ENCODE peak calls at places on chromosome 2, in ten cellular contexts. U, X, I, A, R, Q, H, P, W and T are unnamed samples.

GRCh38 chr2:190663839-190664238 is 15.0 kb downstream of the NAB1 start:
- DNase-seq in W (no peak), I (no peak), X (no peak), Q (no peak), P (no peak), A (peak), R (no peak), U (no peak), H (no peak), T (no peak)

GRCh38 chr2:52269696-52270485 is 1238.0 kb upstream of the NRXN1 start:
- DNase-seq in H (no peak), X (no peak), R (no peak), I (no peak), W (no peak), U (no peak), A (peak), Q (no peak), P (no peak), T (no peak)

GRCh38 chr2:19774788-19775156 is 127.0 kb downstream of the TTC32 start:
- DNase-seq in I (no peak), A (peak), H (no peak), W (no peak), P (no peak), Q (no peak), R (no peak), U (no peak), X (no peak), T (no peak)

GRCh38 chr2:46866770-46867246 is 48.8 kb downstream of the MCFD2 start:
- DNase-seq in R (no peak), W (no peak), A (no peak), I (no peak), X (peak), P (peak), U (peak), Q (peak), H (peak), T (no peak)

GRCh38 chr2:234626566-234627130 is 129.8 kb upstream of the ARL4C start:
- DNase-seq in Q (no peak), P (no peak), A (no peak), H (no peak), I (no peak), R (no peak), X (no peak), W (no peak), U (no peak), T (no peak)

GRCh38 chr2:223027442-223027841 is 24.5 kb upstream of the KCNE4 start:
- DNase-seq in U (peak), X (peak), P (no peak), H (no peak), W (no peak), A (peak), Q (no peak), R (no peak), I (peak), T (no peak)

GRCh38 chr2:197969391-197969893 is 165.0 kb downstream of the PLCL1 start:
- DNase-seq in R (no peak), U (no peak), H (no peak), A (peak), X (no peak), P (no peak), W (no peak), I (no peak), Q (no peak), T (no peak)

GRCh38 chr2:28662044-28662443 is 89.6 kb upstream of the PPP1CB start:
- DNase-seq in I (peak), H (peak), Q (no peak), R (no peak), A (no peak), X (peak), U (peak), P (no peak), W (no peak), T (no peak)

GRCh38 chr2:133500967-133501366 is 67.3 kb downstream of the NCKAP5 start:
- DNase-seq in Q (no peak), P (no peak), U (no peak), W (no peak), A (no peak), R (no peak), X (no peak), H (no peak), I (no peak), T (no peak)

GRCh38 chr2:166238176-166238575 is 110.4 kb upstream of the SCN1A start:
- DNase-seq in P (no peak), U (no peak), Q (no peak), X (no peak), W (no peak), I (no peak), A (peak), R (no peak), H (no peak), T (no peak)

GRCh38 chr2:120783371-120783791 is 47.7 kb downstream of the GLI2 start:
- DNase-seq in W (no peak), H (no peak), R (peak), Q (no peak), U (peak), X (no peak), I (no peak), P (peak), A (peak), T (no peak)

GRCh38 chr2:8515864-8516533 is 165.9 kb upstream of the ID2 start:
- DNase-seq in H (peak), R (no peak), X (no peak), Q (no peak), P (no peak), I (no peak), A (no peak), W (no peak), U (no peak), T (no peak)

GRCh38 chr2:240237609-240238151 is 97.2 kb upstream of the OTOS start:
- DNase-seq in R (no peak), I (no peak), U (peak), A (peak), W (no peak), P (no peak), X (peak), H (no peak), Q (no peak), T (no peak)

GRCh38 chr2:101152195-101153076 is 1.3 kb upstream of the TBC1D8 start:
- DNase-seq in X (peak), I (peak), W (no peak), A (peak), R (peak), Q (peak), P (peak), U (peak), H (peak), T (peak)

GRCh38 chr2:105376789-105377231 is 22.0 kb downstream of the FHL2 start:
- DNase-seq in H (no peak), X (no peak), A (peak), I (no peak), W (no peak), P (no peak), U (no peak), Q (no peak), R (no peak), T (peak)

GRCh38 chr2:58562281-58562680 is 321.2 kb upstream of the FANCL start:
- DNase-seq in U (no peak), A (no peak), R (no peak), Q (no peak), W (no peak), P (no peak), I (no peak), H (no peak), X (no peak), T (no peak)

DNA sequence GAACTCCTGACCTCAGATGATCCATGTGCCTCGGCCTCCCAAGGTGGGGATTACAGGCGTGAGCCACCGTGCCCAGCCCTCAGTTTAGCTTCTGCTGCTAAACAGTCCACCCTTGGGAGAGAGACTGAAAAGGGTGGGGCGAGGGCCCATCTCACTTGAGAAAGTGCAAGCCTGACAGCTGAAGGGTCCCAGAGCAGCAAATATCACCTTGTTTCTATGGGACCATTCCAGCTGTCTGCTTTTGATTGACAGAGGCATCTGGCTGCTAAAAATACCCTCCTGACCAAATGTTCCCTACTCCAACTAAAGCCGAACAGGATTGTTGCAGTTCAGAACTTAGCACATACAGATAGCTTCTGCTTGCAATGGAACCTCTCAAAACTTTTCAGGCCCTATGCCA is 436 bp upstream of the SMYD1 start:
- DNase-seq in U (no peak), A (no peak), I (no peak), H (no peak), Q (no peak), R (no peak), X (no peak), W (no peak), P (no peak), T (peak)
- TF ChIP-seq POLR2A in U (no peak), A (no peak), I (no peak), H (no peak), Q (no peak), R (no peak), X (no peak), W (no peak), P (no peak), T (no peak)

DNA sequence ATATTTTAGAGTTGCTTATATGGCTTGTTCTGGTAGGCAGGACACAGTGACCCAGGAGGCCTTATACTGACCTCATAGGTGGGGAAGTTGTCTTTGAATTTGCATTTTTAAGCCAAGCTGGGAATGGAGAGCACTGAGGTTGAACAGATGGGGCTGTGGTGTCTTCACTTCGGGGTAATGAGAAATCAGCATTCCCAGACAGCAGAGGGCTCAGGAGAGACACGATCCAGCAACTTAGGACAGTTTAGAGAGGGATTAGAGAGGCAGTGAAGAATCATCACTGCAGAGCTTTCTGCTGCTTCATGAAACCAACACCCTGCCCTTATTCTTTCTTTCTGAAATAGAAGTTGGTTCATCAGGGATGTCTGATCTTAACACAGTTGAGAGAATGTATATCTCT is 202.4 kb downstream of the TDRD15 start:
- DNase-seq in R (no peak), P (no peak), W (no peak), U (no peak), Q (no peak), X (no peak), A (peak), H (no peak), I (no peak), T (no peak)
- TF ChIP-seq CTCF in R (no peak), P (no peak), W (no peak), U (no peak), Q (no peak), X (no peak), A (no peak), H (no peak), I (no peak), T (no peak)

GRCh38 chr2:112784199-112785189 is at the start of gene IL1A:
- DNase-seq in W (no peak), U (no peak), A (peak), I (peak), H (no peak), X (no peak), R (peak), Q (no peak), P (no peak), T (no peak)
- H3K4me3 ChIP-seq in W (peak), U (no peak), A (peak), I (no peak), H (no peak), X (no peak), R (peak), Q (no peak), P (no peak), T (no peak)

DNA sequence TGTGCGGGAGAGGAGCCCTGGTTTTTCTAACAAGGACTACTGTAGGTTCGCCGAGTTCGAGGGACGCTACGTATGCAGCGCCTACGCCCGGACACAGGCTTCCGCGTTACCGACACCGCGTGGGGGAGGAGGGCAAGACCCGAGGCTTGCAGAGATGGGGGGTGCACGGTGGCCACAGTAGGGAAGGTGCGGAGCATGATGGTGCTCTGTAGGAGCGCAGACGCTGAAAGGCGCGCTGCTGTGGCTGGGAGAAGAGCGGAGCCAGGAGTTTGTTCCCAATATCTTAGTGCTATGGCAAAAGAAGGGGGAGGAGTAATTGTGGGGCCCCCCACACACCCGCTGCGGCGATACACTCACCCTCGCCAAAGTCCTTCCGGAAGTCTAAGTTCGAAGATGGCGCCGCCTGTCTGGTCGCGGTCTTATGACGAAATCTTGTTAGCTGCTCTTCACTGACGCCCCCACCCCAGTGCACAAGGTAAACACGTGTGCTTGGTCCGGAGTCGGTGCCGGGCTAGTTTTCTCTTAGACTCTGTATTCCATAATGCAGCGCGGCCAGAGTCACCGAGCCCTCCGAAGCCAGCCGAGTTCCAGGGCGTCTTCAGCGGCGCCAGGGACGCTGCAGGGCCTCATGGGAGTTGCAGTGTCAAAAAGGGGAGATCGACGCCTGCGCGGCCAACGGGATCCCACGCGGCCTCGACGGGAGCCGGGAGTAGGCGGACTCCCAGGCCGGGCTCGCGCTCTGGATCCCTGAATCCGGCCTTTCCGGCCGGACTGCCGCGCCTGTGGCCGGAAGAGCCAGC is at the start of gene GTF3C2:
- DNase-seq in H (peak), W (peak), R (peak), Q (peak), A (peak), U (peak), I (peak), X (peak), P (peak), T (peak)
- TF ChIP-seq POLR2A in H (peak), W (no peak), R (no peak), Q (peak), A (peak), U (no peak), I (peak), X (no peak), P (peak), T (no peak)

DNA sequence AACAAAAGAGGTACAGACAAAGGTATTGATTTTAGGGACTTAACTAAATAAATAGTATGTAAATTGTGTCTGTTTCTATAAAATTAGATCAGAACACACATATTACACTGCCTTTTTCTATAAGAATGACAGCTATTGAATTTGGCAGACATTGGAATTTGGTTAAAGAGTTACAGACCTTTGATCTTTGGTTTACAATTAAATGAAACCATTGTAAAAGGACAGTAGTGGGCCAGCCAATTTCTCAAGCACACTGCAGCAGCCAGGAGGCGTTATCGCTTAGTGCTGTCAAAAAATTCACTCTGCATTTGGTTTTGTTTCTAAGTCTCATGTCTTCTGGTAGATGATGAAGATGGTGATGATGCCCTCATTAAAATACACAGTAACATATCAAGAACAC is 175.9 kb downstream of the NR4A2 start:
- DNase-seq in H (peak), X (peak), A (no peak), R (no peak), P (no peak), Q (no peak), U (no peak), W (no peak), I (no peak), T (no peak)
- TF ChIP-seq CTCF in H (peak), X (peak), A (no peak), R (peak), P (no peak), Q (no peak), U (peak), W (peak), I (no peak), T (peak)

GRCh38 chr2:173196080-173196479 is 120.4 kb downstream of the MAP3K20 start:
- DNase-seq in U (no peak), H (no peak), R (no peak), A (no peak), W (no peak), Q (no peak), I (no peak), X (no peak), P (no peak), T (no peak)
- H3K4me3 ChIP-seq in U (no peak), H (no peak), R (no peak), A (no peak), W (no peak), Q (no peak), I (no peak), X (no peak), P (no peak), T (no peak)

GRCh38 chr2:238132463-238133450 is 5.7 kb upstream of the KLHL30 start:
- DNase-seq in U (no peak), H (no peak), Q (no peak), P (no peak), A (no peak), X (no peak), I (no peak), R (no peak), W (no peak), T (no peak)

GRCh38 chr2:238133499-238134392 is 4.7 kb upstream of the KLHL30 start:
- DNase-seq in A (no peak), I (no peak), U (no peak), P (no peak), R (no peak), W (no peak), H (no peak), Q (no peak), X (no peak), T (peak)

GRCh38 chr2:238130696-238131628 is 7.5 kb upstream of the KLHL30 start:
- DNase-seq in W (no peak), I (no peak), X (no peak), R (no peak), H (no peak), A (no peak), Q (no peak), U (no peak), P (no peak), T (no peak)

GRCh38 chr2:238130111-238130695 is 8.3 kb upstream of the KLHL30 start:
- DNase-seq in U (no peak), A (no peak), R (no peak), Q (no peak), W (no peak), I (no peak), P (no peak), X (no peak), H (no peak), T (no peak)

GRCh38 chr2:238131761-238132462 is 6.6 kb upstream of the KLHL30 start:
- DNase-seq in P (no peak), U (no peak), R (no peak), I (no peak), W (no peak), X (no peak), A (no peak), H (no peak), Q (no peak), T (peak)
- TF ChIP-seq POLR2A in P (no peak), U (no peak), R (no peak), I (no peak), W (no peak), X (no peak), A (no peak), H (no peak), Q (no peak), T (no peak)

GRCh38 chr2:115650827-115651226 is 1208.4 kb downstream of the DPP10 start:
- DNase-seq in H (no peak), P (no peak), A (no peak), R (no peak), I (no peak), U (no peak), W (no peak), Q (no peak), X (no peak), T (no peak)
- TF ChIP-seq CTCF in H (no peak), P (no peak), A (no peak), R (no peak), I (no peak), U (no peak), W (no peak), Q (no peak), X (no peak), T (no peak)

GRCh38 chr2:44950646-44951045 is 9.1 kb downstream of the SIX3 start:
- DNase-seq in A (no peak), P (no peak), I (no peak), R (no peak), U (no peak), Q (no peak), W (no peak), X (no peak), H (no peak), T (no peak)

GRCh38 chr2:44951714-44952113 is 10.2 kb downstream of the SIX3 start:
- DNase-seq in H (no peak), R (no peak), U (no peak), W (no peak), P (no peak), A (no peak), I (no peak), X (no peak), Q (no peak), T (no peak)

GRCh38 chr2:44951124-44951523 is 9.6 kb downstream of the SIX3 start:
- DNase-seq in U (no peak), R (no peak), P (no peak), W (no peak), H (no peak), I (no peak), X (no peak), A (no peak), Q (no peak), T (no peak)

GRCh38 chr2:44948565-44949328 is 7.2 kb downstream of the SIX3 start:
- DNase-seq in Q (no peak), A (no peak), R (no peak), H (no peak), P (no peak), U (no peak), X (no peak), I (no peak), W (no peak), T (no peak)

DNA sequence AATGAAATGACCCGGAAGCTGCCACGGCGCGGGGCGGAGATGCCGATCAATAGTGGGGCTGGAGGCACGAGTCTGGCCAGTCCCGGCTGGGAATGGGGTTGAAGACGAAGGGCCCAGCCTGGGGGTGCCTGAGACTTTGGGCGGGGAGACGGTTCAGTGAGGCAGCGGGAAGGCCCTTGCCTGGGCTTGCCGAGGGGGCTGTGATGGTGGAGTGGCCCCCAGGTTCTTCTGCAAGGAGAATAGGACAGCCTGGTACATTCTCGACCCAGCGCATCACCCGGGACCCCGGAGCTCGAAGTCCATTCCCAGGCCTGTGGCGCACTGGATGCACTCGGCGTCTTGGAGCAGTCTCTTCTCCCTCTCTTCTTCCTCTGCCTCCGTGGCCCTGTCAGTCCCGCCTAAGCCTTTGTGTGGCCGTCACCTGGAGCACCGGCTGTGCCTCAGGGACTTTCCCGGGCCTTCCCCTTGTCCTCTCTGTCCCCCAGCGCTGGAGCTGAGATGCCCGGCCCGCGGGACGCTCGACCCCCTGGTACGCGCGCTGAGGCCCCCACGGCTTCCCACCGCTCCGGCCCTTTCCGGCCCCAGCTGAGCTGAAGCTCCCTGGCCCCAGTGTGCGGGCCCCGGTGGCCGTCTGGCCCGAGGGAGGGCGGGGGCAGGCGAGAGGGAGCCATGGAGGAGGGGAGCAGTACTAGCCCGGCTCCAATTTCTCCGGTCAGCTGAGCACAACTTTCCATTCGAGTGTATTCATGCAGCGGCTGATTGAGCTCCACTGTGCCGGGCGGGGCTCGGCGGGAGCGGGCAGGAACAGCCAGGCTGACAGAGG is 8.0 kb downstream of the SIX3 start:
- DNase-seq in P (no peak), A (peak), H (no peak), R (no peak), I (no peak), U (no peak), X (no peak), Q (no peak), W (no peak), T (no peak)
- H3K4me3 ChIP-seq in P (no peak), A (no peak), H (no peak), R (no peak), I (no peak), U (no peak), X (no peak), Q (no peak), W (no peak), T (peak)